ENCODE peak calls at places on chromosomes 13 and 19, in five cellular contexts. One of them, this sample, is unnamed. For H3K4me1, the result is how much of the 10 kb centered on the place peaks cover.

GRCh38 chr13:40096357-40096911 is 441.0 kb downstream of the COG6 start:
- DNase-seq in H9: no peak
- DNase-seq in H1: no peak
- DNase-seq in neuronal stem cell: no peak
- DNase-seq in trophoblast cell: no peak
- DNase-seq in this sample: no peak

GRCh38 chr13:50916701-50917184 is 7.2 kb downstream of the RNASEH2B start:
- DNase-seq in H9: no peak
- DNase-seq in H1: no peak
- DNase-seq in neuronal stem cell: no peak
- DNase-seq in trophoblast cell: peak
- DNase-seq in this sample: peak

GRCh38 chr13:50437252-50437651 is 406.2 kb downstream of the DLEU7 start:
- DNase-seq in H9: no peak
- DNase-seq in H1: no peak
- DNase-seq in neuronal stem cell: no peak
- DNase-seq in trophoblast cell: peak
- DNase-seq in this sample: peak

GRCh38 chr19:52722062-52723005 is 12.5 kb downstream of the ZNF611 start:
- DNase-seq in H9: no peak
- DNase-seq in H1: no peak
- DNase-seq in neuronal stem cell: no peak
- DNase-seq in trophoblast cell: peak
- DNase-seq in this sample: peak

GRCh38 chr13:109744512-109745051 is 41.8 kb downstream of the IRS2 start:
- DNase-seq in H9: no peak
- DNase-seq in H1: no peak
- DNase-seq in neuronal stem cell: no peak
- DNase-seq in trophoblast cell: no peak
- DNase-seq in this sample: peak

GRCh38 chr19:39996218-39996810 is 546 bp upstream of the ZNF546 start:
- DNase-seq in H9: no peak
- DNase-seq in H1: no peak
- DNase-seq in neuronal stem cell: no peak
- DNase-seq in trophoblast cell: peak
- DNase-seq in this sample: peak

GRCh38 chr13:112509190-112509589 is 78.8 kb downstream of the TUBGCP3 start:
- DNase-seq in H9: no peak
- DNase-seq in H1: no peak
- DNase-seq in neuronal stem cell: no peak
- DNase-seq in trophoblast cell: peak
- DNase-seq in this sample: no peak

GRCh38 chr19:39998511-39998910 is 1.7 kb downstream of the ZNF546 start:
- DNase-seq in H9: no peak
- DNase-seq in H1: no peak
- DNase-seq in neuronal stem cell: no peak
- DNase-seq in trophoblast cell: no peak
- DNase-seq in this sample: no peak

GRCh38 chr13:50323440-50324070 is 308.3 kb downstream of the KCNRG start:
- DNase-seq in H9: no peak
- DNase-seq in H1: no peak
- DNase-seq in neuronal stem cell: no peak
- DNase-seq in trophoblast cell: peak
- DNase-seq in this sample: peak

GRCh38 chr19:15466851-15467733 is 2.7 kb upstream of the RASAL3 start:
- DNase-seq in H9: no peak
- DNase-seq in H1: no peak
- DNase-seq in neuronal stem cell: no peak
- DNase-seq in trophoblast cell: peak
- DNase-seq in this sample: peak

GRCh38 chr13:47794963-47795362 is 206.1 kb downstream of the SUCLA2 start:
- DNase-seq in H9: no peak
- DNase-seq in H1: no peak
- DNase-seq in neuronal stem cell: no peak
- DNase-seq in trophoblast cell: peak
- DNase-seq in this sample: peak

GRCh38 chr13:53075356-53076041 is 46.9 kb downstream of the OLFM4 start:
- DNase-seq in H9: no peak
- DNase-seq in H1: no peak
- DNase-seq in neuronal stem cell: no peak
- DNase-seq in trophoblast cell: no peak
- DNase-seq in this sample: no peak

GRCh38 chr13:109785141-109785891 is 1.1 kb downstream of the IRS2 start:
- DNase-seq in H9: peak
- DNase-seq in H1: no peak
- DNase-seq in neuronal stem cell: no peak
- DNase-seq in trophoblast cell: peak
- DNase-seq in this sample: peak

GRCh38 chr19:7654401-7654800 is 14.4 kb upstream of the RETN start:
- DNase-seq in H9: no peak
- DNase-seq in H1: no peak
- DNase-seq in neuronal stem cell: no peak
- DNase-seq in trophoblast cell: no peak
- DNase-seq in this sample: no peak

GRCh38 chr13:98333481-98333880 is 156.4 kb upstream of the RNF113B start:
- DNase-seq in H9: no peak
- DNase-seq in H1: no peak
- DNase-seq in neuronal stem cell: no peak
- DNase-seq in trophoblast cell: no peak
- DNase-seq in this sample: no peak

GRCh38 chr13:30616927-30617314 is 799 bp upstream of the USPL1 start:
- DNase-seq in H9: no peak
- DNase-seq in H1: peak
- DNase-seq in neuronal stem cell: no peak
- DNase-seq in trophoblast cell: peak
- DNase-seq in this sample: peak

GRCh38 chr19:281156-281853 is 9.9 kb downstream of the PLPP2 start:
- DNase-seq in H9: no peak
- DNase-seq in H1: no peak
- DNase-seq in neuronal stem cell: no peak
- DNase-seq in trophoblast cell: no peak
- DNase-seq in this sample: no peak
- H2BK12ac ChIP-seq in H9: no peak
- H2BK12ac ChIP-seq in H1: no peak
- H2BK12ac ChIP-seq in neuronal stem cell: no peak
- H2BK12ac ChIP-seq in trophoblast cell: no peak
- H2BK12ac ChIP-seq in this sample: no peak

GRCh38 chr19:18477042-18477760 is 39.3 kb upstream of the ISYNA1 start:
- DNase-seq in H9: no peak
- DNase-seq in H1: no peak
- DNase-seq in neuronal stem cell: no peak
- DNase-seq in trophoblast cell: no peak
- DNase-seq in this sample: no peak

GRCh38 chr19:18474366-18474887 is 36.5 kb upstream of the ISYNA1 start:
- DNase-seq in H9: no peak
- DNase-seq in H1: no peak
- DNase-seq in neuronal stem cell: no peak
- DNase-seq in trophoblast cell: no peak
- DNase-seq in this sample: no peak

GRCh38 chr19:18476507-18477041 is 38.6 kb upstream of the ISYNA1 start:
- DNase-seq in H9: no peak
- DNase-seq in H1: no peak
- DNase-seq in neuronal stem cell: no peak
- DNase-seq in trophoblast cell: no peak
- DNase-seq in this sample: no peak

GRCh38 chr19:18475004-18475453 is 37.1 kb upstream of the ISYNA1 start:
- DNase-seq in H9: no peak
- DNase-seq in H1: no peak
- DNase-seq in neuronal stem cell: no peak
- DNase-seq in trophoblast cell: no peak
- DNase-seq in this sample: no peak

GRCh38 chr19:18475762-18476331 is 37.9 kb upstream of the ISYNA1 start:
- DNase-seq in H9: no peak
- DNase-seq in H1: no peak
- DNase-seq in neuronal stem cell: no peak
- DNase-seq in trophoblast cell: no peak
- DNase-seq in this sample: no peak
- H3K4me1 ChIP-seq in H9: under half
- H3K4me1 ChIP-seq in H1: under half
- H3K4me1 ChIP-seq in neuronal stem cell: under half
- H3K4me1 ChIP-seq in trophoblast cell: under half
- H3K4me1 ChIP-seq in this sample: under half

GRCh38 chr19:49326165-49326704 is 1.2 kb upstream of the SLC6A16 start:
- DNase-seq in H9: no peak
- DNase-seq in H1: no peak
- DNase-seq in neuronal stem cell: no peak
- DNase-seq in trophoblast cell: no peak
- DNase-seq in this sample: no peak
- H2BK12ac ChIP-seq in H9: no peak
- H2BK12ac ChIP-seq in H1: no peak
- H2BK12ac ChIP-seq in neuronal stem cell: no peak
- H2BK12ac ChIP-seq in trophoblast cell: no peak
- H2BK12ac ChIP-seq in this sample: no peak

DNA sequence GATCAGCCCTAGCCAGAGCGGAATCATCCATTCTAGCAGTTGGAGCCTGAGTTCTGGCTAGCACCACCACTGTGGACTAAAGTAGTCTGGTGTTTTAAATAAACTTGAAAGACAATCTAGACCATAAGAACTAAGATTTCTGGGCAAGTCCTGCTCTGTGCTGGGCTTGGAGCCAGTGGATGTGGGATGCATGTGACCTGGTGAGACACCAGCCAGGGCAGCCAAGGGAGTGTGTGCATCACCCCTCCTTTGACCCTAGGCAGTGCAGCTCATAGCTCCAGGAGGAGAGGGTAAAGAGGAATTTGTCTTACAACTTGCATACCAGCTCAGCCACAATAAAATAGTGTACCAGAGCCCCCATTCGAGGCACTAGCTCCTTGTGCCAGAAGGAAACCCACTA is 21.0 kb downstream of the ITGBL1 start:
- DNase-seq in H9: no peak
- DNase-seq in H1: no peak
- DNase-seq in neuronal stem cell: no peak
- DNase-seq in trophoblast cell: no peak
- DNase-seq in this sample: peak
- H3K4me1 ChIP-seq in H9: under half
- H3K4me1 ChIP-seq in H1: under half
- H3K4me1 ChIP-seq in neuronal stem cell: under half
- H3K4me1 ChIP-seq in trophoblast cell: under half
- H3K4me1 ChIP-seq in this sample: under half

DNA sequence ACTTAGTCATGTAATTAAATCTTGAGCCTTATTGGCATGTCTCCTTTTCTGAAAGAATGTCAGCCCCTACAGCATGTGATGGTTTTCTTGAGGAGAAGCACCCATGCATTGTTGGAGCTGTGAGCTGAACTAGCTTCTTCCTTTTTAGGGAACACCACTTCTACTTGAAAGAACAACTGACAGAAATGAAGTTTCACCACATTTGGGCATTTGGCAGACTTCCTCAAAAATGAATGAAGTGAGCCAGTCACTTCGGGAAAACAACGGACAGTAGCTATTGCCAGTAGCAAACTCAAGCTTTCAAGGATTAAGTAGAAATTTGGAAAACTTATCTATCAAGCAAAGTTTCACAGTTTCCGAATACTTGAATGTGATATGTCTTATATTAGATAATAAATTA is 1351.2 kb downstream of the EFNB2 start:
- DNase-seq in H9: no peak
- DNase-seq in H1: no peak
- DNase-seq in neuronal stem cell: no peak
- DNase-seq in trophoblast cell: no peak
- DNase-seq in this sample: no peak
- H2BK12ac ChIP-seq in H9: no peak
- H2BK12ac ChIP-seq in H1: no peak
- H2BK12ac ChIP-seq in neuronal stem cell: no peak
- H2BK12ac ChIP-seq in trophoblast cell: no peak
- H2BK12ac ChIP-seq in this sample: no peak

DNA sequence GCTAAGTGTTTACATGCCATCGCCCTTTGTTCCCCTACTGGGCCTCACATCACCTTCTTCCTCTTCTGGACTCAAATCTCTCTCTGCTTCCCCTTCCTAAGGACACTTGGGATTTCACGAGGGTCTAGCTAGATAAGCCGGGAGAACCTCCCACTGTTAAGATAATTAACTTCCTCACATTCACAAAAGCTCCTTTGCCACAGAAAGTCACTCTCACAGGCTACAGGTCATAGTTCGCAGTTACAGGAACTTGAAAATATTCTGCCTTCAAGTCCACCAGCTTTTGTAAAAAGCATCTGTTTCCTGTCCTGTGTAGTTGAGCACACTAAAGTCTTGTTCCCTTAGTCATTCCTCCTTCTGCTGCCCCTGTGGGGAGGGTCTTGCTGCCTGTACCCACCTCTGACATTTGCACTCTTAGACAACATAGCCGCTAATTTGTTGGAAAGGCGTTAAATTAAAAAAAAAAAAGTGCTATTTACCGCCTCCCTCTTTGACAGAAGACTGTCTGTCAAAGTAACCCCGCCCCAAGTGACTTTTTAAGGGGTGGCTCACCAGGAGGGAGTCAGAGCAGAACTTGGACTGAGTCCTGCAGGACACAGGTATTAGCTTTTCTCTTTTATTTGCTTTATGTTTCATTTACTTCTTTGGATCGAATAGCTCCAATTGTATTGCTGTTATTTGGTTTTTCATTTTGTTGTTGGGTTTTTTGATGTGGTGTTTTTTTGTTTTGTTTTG is 26.8 kb upstream of the CEACAM21 start:
- DNase-seq in H9: no peak
- DNase-seq in H1: no peak
- DNase-seq in neuronal stem cell: peak
- DNase-seq in trophoblast cell: no peak
- DNase-seq in this sample: peak
- H3K4me1 ChIP-seq in H9: under half
- H3K4me1 ChIP-seq in H1: under half
- H3K4me1 ChIP-seq in neuronal stem cell: under half
- H3K4me1 ChIP-seq in trophoblast cell: under half
- H3K4me1 ChIP-seq in this sample: under half

GRCh38 chr19:18001837-18002345 is 6.1 kb upstream of the ARRDC2 start:
- DNase-seq in H9: no peak
- DNase-seq in H1: no peak
- DNase-seq in neuronal stem cell: no peak
- DNase-seq in trophoblast cell: no peak
- DNase-seq in this sample: no peak
- H2BK12ac ChIP-seq in H9: no peak
- H2BK12ac ChIP-seq in H1: no peak
- H2BK12ac ChIP-seq in neuronal stem cell: peak
- H2BK12ac ChIP-seq in trophoblast cell: no peak
- H2BK12ac ChIP-seq in this sample: no peak

DNA sequence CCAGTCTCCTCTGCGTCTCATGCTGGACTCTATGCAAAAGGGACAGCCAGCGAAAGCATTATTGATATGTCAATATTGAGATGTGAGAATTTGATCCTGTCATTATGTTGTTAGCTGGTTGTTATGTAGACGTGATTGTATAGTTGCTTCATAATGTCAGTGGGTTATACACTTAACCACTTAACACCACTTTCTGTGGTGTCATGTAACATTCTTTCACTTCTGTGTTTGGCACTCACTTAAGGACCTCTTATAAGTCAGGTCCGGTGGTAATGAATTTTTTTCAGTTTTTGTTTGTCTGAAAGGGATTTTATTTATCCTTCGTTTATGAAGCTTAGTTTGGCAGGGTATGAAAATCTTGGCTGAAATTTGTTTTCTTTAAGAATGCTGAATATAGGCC is 7.1 kb upstream of the SIGLEC7 start:
- DNase-seq in H9: no peak
- DNase-seq in H1: no peak
- DNase-seq in neuronal stem cell: no peak
- DNase-seq in trophoblast cell: no peak
- DNase-seq in this sample: no peak
- H3K4me1 ChIP-seq in H9: under half
- H3K4me1 ChIP-seq in H1: under half
- H3K4me1 ChIP-seq in neuronal stem cell: under half
- H3K4me1 ChIP-seq in trophoblast cell: under half
- H3K4me1 ChIP-seq in this sample: under half

GRCh38 chr13:77660841-77661250 is 36.6 kb upstream of the SLAIN1 start:
- DNase-seq in H9: no peak
- DNase-seq in H1: no peak
- DNase-seq in neuronal stem cell: no peak
- DNase-seq in trophoblast cell: no peak
- DNase-seq in this sample: no peak
- H2BK12ac ChIP-seq in H9: no peak
- H2BK12ac ChIP-seq in H1: no peak
- H2BK12ac ChIP-seq in neuronal stem cell: no peak
- H2BK12ac ChIP-seq in trophoblast cell: no peak
- H2BK12ac ChIP-seq in this sample: no peak

This sample was measured in mesenchymal stem cell.